ENCODE peak calls at places on chromosomes 12 and 14, in five cellular contexts. S, I, K, T and H are unnamed samples.

GRCh38 chr14:56686416-56686815 is 106.8 kb downstream of the TMEM260 start:
- DNase-seq in S (no peak), K (no peak), I (no peak), T (no peak), H (no peak)

GRCh38 chr14:100868621-100869370 is 34.7 kb downstream of the RTL1 start:
- DNase-seq in S (no peak), I (no peak), K (no peak), T (no peak), H (no peak)

GRCh38 chr12:113065126-113066007 is 8.8 kb downstream of the DTX1 start:
- DNase-seq in I (no peak), T (no peak), K (no peak), S (peak; percentile 71), H (no peak)

GRCh38 chr12:44286336-44286735 is 450.5 kb downstream of the TMEM117 start:
- DNase-seq in T (no peak), I (no peak), S (no peak), K (no peak), H (no peak)

GRCh38 chr12:64335886-64336466 is 54.6 kb downstream of the C12orf56 start:
- DNase-seq in I (no peak), K (no peak), S (no peak), T (no peak), H (no peak)

GRCh38 chr12:24378548-24379011 is 429.1 kb upstream of the SOX5 start:
- DNase-seq in T (no peak), I (no peak), K (peak; percentile 86), S (no peak), H (no peak)

GRCh38 chr14:60981626-60982455 is 796 bp downstream of the SLC38A6 start:
- DNase-seq in S (no peak), K (peak; percentile 70), I (no peak), T (no peak), H (peak; percentile 75)

GRCh38 chr12:76688001-76688400 is 75.9 kb upstream of the ZDHHC17 start:
- DNase-seq in T (no peak), S (no peak), I (no peak), K (no peak), H (no peak)

GRCh38 chr14:48430805-48431204 is 755.4 kb upstream of the MDGA2 start:
- DNase-seq in T (no peak), S (no peak), I (no peak), K (no peak), H (no peak)

GRCh38 chr12:92955997-92956663 is 27.0 kb upstream of the EEA1 start:
- DNase-seq in I (no peak), S (no peak), T (no peak), K (peak; percentile 24), H (peak; percentile 63)

GRCh38 chr14:23513466-23514008 is 38.0 kb downstream of the ZFHX2 start:
- DNase-seq in T (no peak), S (no peak), I (peak; percentile 68), K (no peak), H (no peak)

GRCh38 chr12:121798807-121799174 is 5.0 kb upstream of the SETD1B start:
- DNase-seq in I (no peak), K (no peak), S (no peak), T (no peak), H (no peak)

GRCh38 chr14:55927059-55927458 is 191.2 kb upstream of the PELI2 start:
- DNase-seq in K (no peak), T (no peak), S (no peak), I (no peak), H (no peak)

GRCh38 chr12:93836616-93837260 is 159.6 kb downstream of the CRADD start:
- DNase-seq in I (no peak), S (no peak), K (no peak), T (no peak), H (no peak)

GRCh38 chr12:104319028-104319427 is 15.5 kb downstream of the EID3 start:
- DNase-seq in T (no peak), I (no peak), K (no peak), S (no peak), H (no peak)

GRCh38 chr12:122730215-122731014 is at the start of gene HCAR1:
- DNase-seq in I (no peak), S (no peak), T (no peak), K (no peak), H (no peak)

GRCh38 chr12:95836185-95836609 is 22.6 kb upstream of the SNRPF start:
- DNase-seq in K (no peak), T (peak; percentile 64), I (no peak), S (no peak), H (no peak)